ENCODE peak calls at places on chromosomes 5 and 9, in four cellular contexts. X, A, L and D are unnamed samples.
A peak's percentile ranks its signal among the peaks of the same experiment; 100 is the strongest.

GRCh38 chr9:24961787-24962186 is 416.1 kb upstream of the IZUMO3 start:
- DNase-seq in X (no peak), A (no peak), L (no peak), D (no peak)

GRCh38 chr5:98994636-98995035 is 65.8 kb upstream of the CHD1 start:
- DNase-seq in X (no peak), A (no peak), L (no peak), D (no peak)

GRCh38 chr5:134537297-134537696 is 11.8 kb downstream of the JADE2 start:
- DNase-seq in X (no peak), A (no peak), L (no peak), D (no peak)

GRCh38 chr5:26700759-26701384 is 337.5 kb downstream of the CDH9 start:
- DNase-seq in X (no peak), A (no peak), L (peak; percentile 63), D (no peak)

GRCh38 chr9:81391457-81391825 is 297.9 kb downstream of the TLE1 start:
- DNase-seq in X (no peak), A (no peak), L (no peak), D (no peak)

GRCh38 chr5:71770381-71770780 is 51.3 kb downstream of the CARTPT start:
- DNase-seq in X (no peak), A (no peak), L (no peak), D (no peak)

GRCh38 chr9:132927704-132928103 is 16.7 kb downstream of the TSC1 start:
- DNase-seq in X (no peak), A (no peak), L (no peak), D (no peak)

GRCh38 chr5:146618434-146618833 is 102.4 kb upstream of the GPR151 start:
- DNase-seq in X (no peak), A (no peak), L (no peak), D (no peak)

GRCh38 chr5:118857700-118858099 is 130.6 kb downstream of the DTWD2 start:
- DNase-seq in X (no peak), A (no peak), L (no peak), D (no peak)

GRCh38 chr5:55172937-55173695 is at the start of gene CDC20B:
- DNase-seq in X (peak; percentile 51), A (peak; percentile 24), L (peak; percentile 77), D (peak; percentile 6)

GRCh38 chr5:3220201-3220600 is 375.4 kb upstream of the IRX1 start:
- DNase-seq in X (no peak), A (no peak), L (no peak), D (no peak)

GRCh38 chr9:95098391-95098921 is 219.1 kb downstream of the FANCC start:
- DNase-seq in X (no peak), A (no peak), L (no peak), D (peak; percentile 67)

GRCh38 chr5:139435676-139436075 is 3.6 kb downstream of the DNAJC18 start:
- DNase-seq in X (no peak), A (no peak), L (no peak), D (no peak)

GRCh38 chr5:53983568-53984465 is 326.6 kb downstream of the ARL15 start:
- DNase-seq in X (no peak), A (no peak), L (no peak), D (no peak)

GRCh38 chr9:110266786-110267185 is 10.5 kb upstream of the TXN start:
- DNase-seq in X (no peak), A (no peak), L (no peak), D (no peak)

GRCh38 chr5:38556115-38556598 is 289 bp downstream of the LIFR start:
- DNase-seq in X (no peak), A (no peak), L (no peak), D (no peak)

GRCh38 chr9:86767373-86767772 is 179.9 kb downstream of the GAS1 start:
- DNase-seq in X (no peak), A (no peak), L (no peak), D (no peak)

GRCh38 chr9:124220551-124221451 is 36.9 kb upstream of the NEK6 start:
- DNase-seq in X (no peak), A (peak; percentile 42), L (peak; percentile 30), D (no peak)

GRCh38 chr5:108753877-108754276 is 6.2 kb downstream of the FER start:
- DNase-seq in X (no peak), A (no peak), L (peak; percentile 72), D (no peak)

GRCh38 chr9:87455407-87455806 is 42.3 kb upstream of the DAPK1 start:
- DNase-seq in X (no peak), A (no peak), L (no peak), D (no peak)

GRCh38 chr9:4020038-4020746 is 279.7 kb downstream of the GLIS3 start:
- DNase-seq in X (no peak), A (no peak), L (no peak), D (no peak)

GRCh38 chr5:65926893-65927292 is 518 bp downstream of the ERBIN start:
- DNase-seq in X (no peak), A (no peak), L (peak; percentile 19), D (no peak)

GRCh38 chr5:66634601-66635000 is 38.4 kb downstream of the MAST4 start:
- DNase-seq in X (no peak), A (no peak), L (no peak), D (no peak)

GRCh38 chr9:84761137-84761808 is 91.7 kb downstream of the NTRK2 start:
- DNase-seq in X (no peak), A (no peak), L (no peak), D (no peak)

GRCh38 chr9:131885144-131885609 is 145.3 kb upstream of the RAPGEF1 start:
- DNase-seq in X (no peak), A (no peak), L (no peak), D (no peak)